ENCODE peak calls at places on chromosome 12, in six cellular contexts. One of them, this sample, is unnamed.

GRCh38 chr12:117035287-117035686 is 63.9 kb downstream of the TESC start:
- DNase-seq in cardiac fibroblast: no peak
- DNase-seq in naive thymus-derived CD4-positive, alpha-beta T cell: no peak
- DNase-seq in OCI-LY7: no peak
- DNase-seq in SK-N-MC: no peak
- DNase-seq in IMR-90: no peak
- DNase-seq in this sample: no peak

GRCh38 chr12:121240484-121241202 is 30.7 kb downstream of the P2RX4 start:
- DNase-seq in cardiac fibroblast: peak; percentile 74
- DNase-seq in naive thymus-derived CD4-positive, alpha-beta T cell: peak; percentile 83
- DNase-seq in OCI-LY7: no peak
- DNase-seq in SK-N-MC: no peak
- DNase-seq in IMR-90: no peak
- DNase-seq in this sample: no peak

GRCh38 chr12:46177842-46178608 is 90.8 kb downstream of the SLC38A1 start:
- DNase-seq in cardiac fibroblast: no peak
- DNase-seq in naive thymus-derived CD4-positive, alpha-beta T cell: no peak
- DNase-seq in OCI-LY7: no peak
- DNase-seq in SK-N-MC: no peak
- DNase-seq in IMR-90: no peak
- DNase-seq in this sample: no peak

GRCh38 chr12:116152268-116152667 is 125.2 kb downstream of the MED13L start:
- DNase-seq in cardiac fibroblast: peak; percentile 85
- DNase-seq in naive thymus-derived CD4-positive, alpha-beta T cell: no peak
- DNase-seq in OCI-LY7: no peak
- DNase-seq in SK-N-MC: no peak
- DNase-seq in IMR-90: peak; percentile 92
- DNase-seq in this sample: no peak

GRCh38 chr12:23757541-23757962 is 191.9 kb downstream of the SOX5 start:
- DNase-seq in cardiac fibroblast: no peak
- DNase-seq in naive thymus-derived CD4-positive, alpha-beta T cell: no peak
- DNase-seq in OCI-LY7: no peak
- DNase-seq in SK-N-MC: no peak
- DNase-seq in IMR-90: no peak
- DNase-seq in this sample: no peak

GRCh38 chr12:20798561-20798960 is 11.9 kb upstream of the SLCO1B3 start:
- DNase-seq in cardiac fibroblast: peak; percentile 43
- DNase-seq in naive thymus-derived CD4-positive, alpha-beta T cell: no peak
- DNase-seq in OCI-LY7: peak; percentile 5
- DNase-seq in SK-N-MC: peak; percentile 28
- DNase-seq in IMR-90: no peak
- DNase-seq in this sample: no peak

GRCh38 chr12:118704517-118704916 is 276.8 kb upstream of the SRRM4 start:
- DNase-seq in cardiac fibroblast: no peak
- DNase-seq in naive thymus-derived CD4-positive, alpha-beta T cell: no peak
- DNase-seq in OCI-LY7: no peak
- DNase-seq in SK-N-MC: no peak
- DNase-seq in IMR-90: no peak
- DNase-seq in this sample: no peak

GRCh38 chr12:124489915-124490583 is 77.4 kb downstream of the NCOR2 start:
- DNase-seq in cardiac fibroblast: no peak
- DNase-seq in naive thymus-derived CD4-positive, alpha-beta T cell: no peak
- DNase-seq in OCI-LY7: no peak
- DNase-seq in SK-N-MC: no peak
- DNase-seq in IMR-90: no peak
- DNase-seq in this sample: no peak

GRCh38 chr12:55717397-55718007 is 1.7 kb downstream of the BLOC1S1 start:
- DNase-seq in cardiac fibroblast: no peak
- DNase-seq in naive thymus-derived CD4-positive, alpha-beta T cell: no peak
- DNase-seq in OCI-LY7: no peak
- DNase-seq in SK-N-MC: no peak
- DNase-seq in IMR-90: peak; percentile 86
- DNase-seq in this sample: no peak

GRCh38 chr12:24780969-24781368 is 167.9 kb downstream of the BCAT1 start:
- DNase-seq in cardiac fibroblast: peak; percentile 45
- DNase-seq in naive thymus-derived CD4-positive, alpha-beta T cell: no peak
- DNase-seq in OCI-LY7: peak; percentile 27
- DNase-seq in SK-N-MC: peak; percentile 51
- DNase-seq in IMR-90: peak; percentile 44
- DNase-seq in this sample: no peak

GRCh38 chr12:132451836-132452195 is 38.1 kb upstream of the FBRSL1 start:
- DNase-seq in cardiac fibroblast: no peak
- DNase-seq in naive thymus-derived CD4-positive, alpha-beta T cell: no peak
- DNase-seq in OCI-LY7: no peak
- DNase-seq in SK-N-MC: no peak
- DNase-seq in IMR-90: no peak
- DNase-seq in this sample: no peak

GRCh38 chr12:38154096-38155019 is 162.2 kb upstream of the ALG10B start:
- DNase-seq in cardiac fibroblast: no peak
- DNase-seq in naive thymus-derived CD4-positive, alpha-beta T cell: no peak
- DNase-seq in OCI-LY7: no peak
- DNase-seq in SK-N-MC: no peak
- DNase-seq in IMR-90: no peak
- DNase-seq in this sample: no peak

GRCh38 chr12:78494911-78495310 is 369.7 kb upstream of the SYT1 start:
- DNase-seq in cardiac fibroblast: peak; percentile 1
- DNase-seq in naive thymus-derived CD4-positive, alpha-beta T cell: no peak
- DNase-seq in OCI-LY7: no peak
- DNase-seq in SK-N-MC: no peak
- DNase-seq in IMR-90: peak; percentile 5
- DNase-seq in this sample: no peak

GRCh38 chr12:32893008-32893407 is 3.6 kb downstream of the PKP2 start:
- DNase-seq in cardiac fibroblast: no peak
- DNase-seq in naive thymus-derived CD4-positive, alpha-beta T cell: no peak
- DNase-seq in OCI-LY7: no peak
- DNase-seq in SK-N-MC: no peak
- DNase-seq in IMR-90: no peak
- DNase-seq in this sample: no peak

GRCh38 chr12:117100251-117100650 is 1.0 kb upstream of the TESC start:
- DNase-seq in cardiac fibroblast: peak; percentile 26
- DNase-seq in naive thymus-derived CD4-positive, alpha-beta T cell: no peak
- DNase-seq in OCI-LY7: no peak
- DNase-seq in SK-N-MC: no peak
- DNase-seq in IMR-90: peak; percentile 16
- DNase-seq in this sample: no peak

GRCh38 chr12:15154108-15154507 is 67.1 kb downstream of the RERG start:
- DNase-seq in cardiac fibroblast: no peak
- DNase-seq in naive thymus-derived CD4-positive, alpha-beta T cell: no peak
- DNase-seq in OCI-LY7: no peak
- DNase-seq in SK-N-MC: no peak
- DNase-seq in IMR-90: no peak
- DNase-seq in this sample: no peak

GRCh38 chr12:15155271-15155670 is 65.9 kb downstream of the RERG start:
- DNase-seq in cardiac fibroblast: no peak
- DNase-seq in naive thymus-derived CD4-positive, alpha-beta T cell: no peak
- DNase-seq in OCI-LY7: no peak
- DNase-seq in SK-N-MC: no peak
- DNase-seq in IMR-90: no peak
- DNase-seq in this sample: no peak

GRCh38 chr12:15152456-15152855 is 68.8 kb downstream of the RERG start:
- DNase-seq in cardiac fibroblast: peak; percentile 44
- DNase-seq in naive thymus-derived CD4-positive, alpha-beta T cell: no peak
- DNase-seq in OCI-LY7: no peak
- DNase-seq in SK-N-MC: no peak
- DNase-seq in IMR-90: no peak
- DNase-seq in this sample: no peak

GRCh38 chr12:15152864-15153263 is 68.4 kb downstream of the RERG start:
- DNase-seq in cardiac fibroblast: peak; percentile 73
- DNase-seq in naive thymus-derived CD4-positive, alpha-beta T cell: no peak
- DNase-seq in OCI-LY7: no peak
- DNase-seq in SK-N-MC: no peak
- DNase-seq in IMR-90: peak; percentile 30
- DNase-seq in this sample: no peak

DNA sequence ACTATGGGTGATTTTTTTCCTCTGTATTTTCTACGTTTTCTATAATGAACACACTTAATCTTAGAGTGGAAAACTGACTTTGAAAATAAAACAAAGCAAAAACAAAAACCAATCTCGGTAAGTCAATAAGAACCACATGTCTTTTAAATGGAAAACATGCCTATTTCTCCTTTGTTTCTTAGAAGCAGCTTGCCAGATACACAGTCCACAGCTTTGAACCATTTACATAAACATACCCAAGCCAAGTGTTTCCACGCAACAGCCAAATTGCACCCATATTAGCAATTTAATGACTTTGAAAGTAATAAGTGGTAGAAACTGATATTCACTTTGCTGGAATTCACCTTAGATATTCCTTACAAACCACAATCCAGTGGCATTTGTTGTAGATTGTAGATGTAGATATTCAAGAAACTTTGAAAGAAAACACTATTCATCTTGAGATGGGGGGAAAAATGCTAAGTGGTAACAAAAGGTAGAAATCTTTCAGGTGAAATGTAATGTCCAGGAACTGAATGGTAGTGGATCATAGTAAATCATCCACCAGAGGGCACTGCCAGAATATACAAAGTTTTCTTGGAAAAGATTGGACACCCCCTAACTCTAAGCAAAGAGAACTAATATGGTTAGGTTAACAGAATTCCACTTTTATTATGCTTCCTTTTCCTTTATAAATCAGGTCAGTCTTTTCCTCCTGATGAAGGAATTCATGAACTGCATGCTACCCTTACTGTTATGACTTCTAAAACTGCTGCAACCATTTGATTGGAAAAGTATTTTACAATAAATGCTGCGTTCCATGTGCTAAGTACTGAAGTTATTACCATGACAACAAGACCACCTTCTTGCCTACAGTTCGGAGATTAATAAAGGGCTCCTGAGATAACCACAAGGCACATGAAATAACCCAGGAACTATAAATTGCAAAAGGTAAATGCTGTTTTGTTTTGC is 69.8 kb downstream of the RERG start:
- DNase-seq in cardiac fibroblast: peak; percentile 46
- DNase-seq in naive thymus-derived CD4-positive, alpha-beta T cell: no peak
- DNase-seq in OCI-LY7: peak; percentile 21
- DNase-seq in SK-N-MC: no peak
- DNase-seq in IMR-90: no peak
- DNase-seq in this sample: no peak
- H3K4me3 ChIP-seq in cardiac fibroblast: no peak overlapping the region
- H3K4me3 ChIP-seq in naive thymus-derived CD4-positive, alpha-beta T cell: no peak overlapping the region
- H3K4me3 ChIP-seq in OCI-LY7: no peak overlapping the region
- H3K4me3 ChIP-seq in SK-N-MC: no peak overlapping the region
- H3K4me3 ChIP-seq in IMR-90: no peak overlapping the region
- H3K4me3 ChIP-seq in this sample: no peak overlapping the region

DNA sequence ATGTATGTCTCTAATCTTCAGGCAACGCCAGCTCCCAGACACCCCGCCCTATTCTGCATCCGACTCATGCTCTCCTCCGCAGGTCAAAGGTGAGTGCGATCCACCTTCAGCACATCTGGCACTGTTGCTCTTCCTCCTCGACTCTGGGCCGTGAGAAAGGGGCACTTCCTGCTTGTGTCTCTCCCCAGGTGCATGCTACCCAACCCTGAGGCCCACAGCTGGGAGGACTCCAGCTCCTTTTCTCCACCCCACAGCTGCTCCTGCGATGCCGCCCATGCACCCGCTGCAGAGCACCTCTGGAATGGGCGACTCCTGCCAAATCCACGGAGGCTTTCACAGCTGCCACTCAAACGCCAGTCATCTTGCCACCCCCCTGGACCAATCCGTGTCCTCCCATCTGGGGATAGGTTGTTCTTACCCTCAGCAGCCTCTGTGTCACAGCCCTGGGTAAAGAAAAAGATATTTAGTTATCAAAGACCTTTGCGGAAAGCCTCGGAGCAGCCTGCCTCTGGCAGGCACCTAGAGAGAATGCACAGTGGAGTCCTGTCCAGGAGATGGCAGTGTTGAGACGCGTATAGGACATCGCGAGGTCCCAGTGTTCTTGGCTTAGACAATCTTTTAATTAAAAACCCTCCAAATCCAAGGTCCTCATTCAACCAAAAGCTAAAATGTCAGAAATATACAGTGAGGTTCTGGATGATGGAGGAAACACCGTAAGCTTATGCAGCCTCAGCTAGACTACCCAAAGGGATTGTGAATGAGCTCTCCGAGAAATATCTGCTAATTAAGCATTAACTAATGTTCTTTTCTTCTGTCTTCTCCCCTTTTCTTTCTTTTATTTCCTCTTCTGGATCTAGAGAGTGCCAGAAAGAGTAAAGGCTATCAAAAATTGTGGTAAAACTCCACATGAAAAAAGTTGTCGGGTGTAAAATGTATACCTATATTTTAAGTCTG is 54.3 kb downstream of the MYRFL start:
- DNase-seq in cardiac fibroblast: peak; percentile 84
- DNase-seq in naive thymus-derived CD4-positive, alpha-beta T cell: peak; percentile 27
- DNase-seq in OCI-LY7: peak; percentile 85
- DNase-seq in SK-N-MC: peak; percentile 68
- DNase-seq in IMR-90: peak; percentile 69
- DNase-seq in this sample: peak; percentile 25
- H3K4me3 ChIP-seq in cardiac fibroblast: peak overlapping the region; percentile 37
- H3K4me3 ChIP-seq in naive thymus-derived CD4-positive, alpha-beta T cell: no peak overlapping the region
- H3K4me3 ChIP-seq in OCI-LY7: peak overlapping the region; percentile 21
- H3K4me3 ChIP-seq in SK-N-MC: no peak overlapping the region
- H3K4me3 ChIP-seq in IMR-90: no peak overlapping the region
- H3K4me3 ChIP-seq in this sample: peak overlapping the region; percentile 0

DNA sequence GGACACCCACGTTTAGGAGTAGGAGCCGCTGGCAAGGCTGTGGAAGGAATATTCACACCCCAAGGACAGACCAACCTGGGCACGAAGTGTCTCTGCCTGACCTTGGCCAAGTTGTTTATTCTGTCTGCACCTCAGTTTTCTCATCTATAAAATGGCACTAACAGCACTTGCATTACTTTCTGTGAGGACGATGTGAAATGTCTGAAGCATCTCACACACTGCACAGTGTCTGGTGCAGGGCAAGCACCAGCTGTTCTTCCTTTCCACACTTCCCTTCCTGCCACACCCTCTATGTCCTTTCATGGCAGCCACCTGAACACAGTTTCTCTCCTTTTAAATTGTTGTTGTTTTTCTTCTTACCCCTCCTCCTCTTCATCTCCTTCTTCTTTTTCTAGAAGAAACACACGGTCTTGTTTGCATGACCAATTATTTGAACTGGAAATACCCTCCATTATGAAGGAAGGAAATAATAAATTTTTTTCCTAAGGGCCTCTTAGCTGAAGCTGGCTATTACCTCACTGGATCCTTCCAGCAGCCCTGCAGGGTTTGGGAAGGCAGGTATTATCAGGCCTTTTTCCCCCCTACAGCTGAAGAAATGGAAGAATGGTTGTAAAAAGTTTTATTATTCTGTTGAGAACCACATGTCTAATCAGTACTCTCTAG is 42.9 kb upstream of the ATP23 start:
- DNase-seq in cardiac fibroblast: peak; percentile 17
- DNase-seq in naive thymus-derived CD4-positive, alpha-beta T cell: no peak
- DNase-seq in OCI-LY7: peak; percentile 70
- DNase-seq in SK-N-MC: no peak
- DNase-seq in IMR-90: peak; percentile 5
- DNase-seq in this sample: peak; percentile 40
- H3K4me3 ChIP-seq in cardiac fibroblast: no peak overlapping the region
- H3K4me3 ChIP-seq in naive thymus-derived CD4-positive, alpha-beta T cell: peak overlapping the region; percentile 17
- H3K4me3 ChIP-seq in OCI-LY7: peak overlapping the region; percentile 24
- H3K4me3 ChIP-seq in SK-N-MC: peak overlapping the region; percentile 34
- H3K4me3 ChIP-seq in IMR-90: no peak overlapping the region
- H3K4me3 ChIP-seq in this sample: no peak overlapping the region

DNA sequence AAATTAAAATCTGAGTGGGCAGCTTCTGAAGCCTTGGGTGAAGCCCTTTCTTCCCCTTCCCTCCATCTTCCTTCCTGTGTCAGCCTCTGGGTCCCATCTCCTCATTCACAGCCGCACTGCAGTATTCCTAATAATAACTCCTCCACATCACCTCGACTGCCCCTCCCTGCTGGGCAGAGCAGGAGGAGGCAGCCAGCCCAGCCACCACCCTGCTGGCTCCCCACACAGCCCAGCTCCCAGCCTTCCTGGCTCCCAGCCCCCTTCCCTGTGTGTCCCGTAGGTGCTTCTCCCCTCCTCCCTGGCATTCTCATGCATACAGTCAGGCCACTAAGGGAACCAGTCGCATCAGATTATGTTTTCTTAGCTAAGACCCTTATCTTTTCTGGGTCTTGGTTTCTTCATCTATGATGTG is 3.7 kb downstream of the IFFO1 start:
- DNase-seq in cardiac fibroblast: peak; percentile 42
- DNase-seq in naive thymus-derived CD4-positive, alpha-beta T cell: no peak
- DNase-seq in OCI-LY7: no peak
- DNase-seq in SK-N-MC: no peak
- DNase-seq in IMR-90: no peak
- DNase-seq in this sample: no peak
- H3K4me3 ChIP-seq in cardiac fibroblast: peak overlapping the region; percentile 22
- H3K4me3 ChIP-seq in naive thymus-derived CD4-positive, alpha-beta T cell: no peak overlapping the region
- H3K4me3 ChIP-seq in OCI-LY7: no peak overlapping the region
- H3K4me3 ChIP-seq in SK-N-MC: no peak overlapping the region
- H3K4me3 ChIP-seq in IMR-90: no peak overlapping the region
- H3K4me3 ChIP-seq in this sample: no peak overlapping the region

This sample was measured in GM12864.